ENCODE peak calls at places on chromosomes 1 and 21, in seven cellular contexts. S is neuronal stem cell, R is mesenchymal stem cell, D is endodermal cell, Q is mesendoderm, J is neural progenitor cell, X is colonic mucosa. V is an unnamed sample.

GRCh38 chr1:2379733-2380404 is 11.5 kb downstream of the MORN1 start:
- DNase-seq in J (no peak), D (no peak), Q (no peak), X (no peak), R (no peak), S (no peak), V (peak)

GRCh38 chr21:33396966-33397365 is 6.2 kb upstream of the IFNGR2 start:
- DNase-seq in X (no peak), J (no peak), S (no peak), D (no peak), Q (no peak), R (peak), V (peak)

GRCh38 chr1:99580451-99580850 is 65.5 kb upstream of the PALMD start:
- DNase-seq in J (no peak), Q (no peak), S (no peak), R (peak), D (no peak), X (no peak), V (no peak)

GRCh38 chr1:246831543-246831942 is 100.2 kb downstream of the AHCTF1 start:
- DNase-seq in J (no peak), S (no peak), D (no peak), R (no peak), X (no peak), Q (no peak), V (no peak)

GRCh38 chr1:172117800-172118199 is 276.5 kb downstream of the DNM3 start:
- DNase-seq in J (no peak), S (no peak), X (no peak), R (no peak), Q (no peak), D (no peak), V (no peak)

GRCh38 chr1:206700445-206701036 is 15.8 kb downstream of the MAPKAPK2 start:
- DNase-seq in D (no peak), S (no peak), X (no peak), J (no peak), R (peak), Q (no peak), V (no peak)

GRCh38 chr1:233166896-233167295 is 128.6 kb downstream of the PCNX2 start:
- DNase-seq in D (no peak), X (no peak), Q (no peak), J (no peak), S (no peak), R (no peak), V (no peak)

GRCh38 chr1:212119863-212120262 is 84.3 kb downstream of the DTL start:
- DNase-seq in D (no peak), Q (no peak), J (no peak), X (no peak), R (no peak), S (no peak), V (no peak)

GRCh38 chr1:154265586-154265985 is 6.8 kb upstream of the HAX1 start:
- DNase-seq in R (no peak), J (no peak), S (no peak), Q (no peak), D (no peak), X (no peak), V (no peak)
- H3K9ac ChIP-seq in R (peak), J (no peak), S (no peak), Q (no peak), D (no peak), X (no peak), V (no peak)

GRCh38 chr1:156795374-156795733 is 21.3 kb downstream of the SH2D2A start:
- DNase-seq in X (no peak), D (no peak), J (no peak), S (no peak), R (no peak), Q (no peak), V (no peak)

GRCh38 chr1:156796340-156797097 is 20.1 kb downstream of the SH2D2A start:
- DNase-seq in D (no peak), J (no peak), S (no peak), X (no peak), R (peak), Q (peak), V (no peak)

GRCh38 chr1:156794506-156795373 is 21.9 kb downstream of the SH2D2A start:
- DNase-seq in S (no peak), R (peak), Q (no peak), X (no peak), D (no peak), J (no peak), V (no peak)

GRCh38 chr1:156795787-156796186 is 20.9 kb downstream of the SH2D2A start:
- DNase-seq in D (no peak), X (no peak), R (peak), S (no peak), Q (no peak), J (no peak), V (no peak)

GRCh38 chr1:156797212-156797871 is 19.3 kb downstream of the SH2D2A start:
- DNase-seq in Q (peak), D (peak), S (peak), X (peak), R (peak), J (peak), V (no peak)
- H3K27ac ChIP-seq in Q (peak), D (no peak), S (no peak), X (no peak), R (peak), J (no peak), V (no peak)

GRCh38 chr21:34726627-34727337 is 58.0 kb downstream of the CLIC6 start:
- DNase-seq in S (no peak), J (no peak), X (no peak), D (no peak), R (peak), Q (peak), V (no peak)
- H3K9ac ChIP-seq in S (no peak), J (no peak), X (no peak), D (no peak), R (no peak), Q (no peak), V (no peak)

GRCh38 chr1:209651148-209651547 is 1.1 kb downstream of the LAMB3 start:
- DNase-seq in X (peak), D (peak), R (peak), Q (peak), J (no peak), S (no peak), V (peak)
- H3K27ac ChIP-seq in X (peak), D (no peak), R (no peak), Q (no peak), J (no peak), S (no peak), V (no peak)

V was measured in kidney.